ENCODE peak calls at places on chromosomes 5 and 9, in ten cellular contexts. I, R, M, B, S, G, V, U, L and F are unnamed samples.

GRCh38 chr9:88835038-88835466 is 156.2 kb upstream of the S1PR3 start:
- DNase-seq in B (peak), M (no peak), V (peak), I (peak), L (no peak), S (peak), U (peak), R (peak), G (peak), F (no peak)

GRCh38 chr5:135508496-135509005 is 27.2 kb downstream of the NEUROG1 start:
- DNase-seq in U (no peak), V (no peak), L (no peak), G (no peak), S (no peak), R (no peak), B (no peak), M (peak), I (no peak), F (no peak)

GRCh38 chr5:103918668-103919367 is 356.2 kb upstream of the NUDT12 start:
- DNase-seq in B (no peak), V (no peak), S (peak), I (peak), U (no peak), G (no peak), L (no peak), R (no peak), M (no peak), F (no peak)

GRCh38 chr9:118023649-118024048 is 319.4 kb downstream of the TLR4 start:
- DNase-seq in I (no peak), S (no peak), V (no peak), U (peak), G (no peak), L (no peak), M (no peak), R (peak), B (no peak), F (no peak)

GRCh38 chr9:105332471-105332870 is 88.0 kb downstream of the SLC44A1 start:
- DNase-seq in I (peak), S (no peak), G (peak), U (no peak), V (no peak), R (peak), L (no peak), B (no peak), M (no peak), F (no peak)

GRCh38 chr5:56342612-56343011 is 109.5 kb upstream of the ANKRD55 start:
- DNase-seq in G (no peak), L (no peak), U (no peak), R (no peak), I (no peak), S (no peak), V (no peak), B (no peak), M (no peak), F (no peak)

GRCh38 chr9:37760416-37761165 is 7.0 kb downstream of the TRMT10B start:
- DNase-seq in V (no peak), G (peak), B (no peak), R (peak), S (peak), I (peak), M (no peak), L (no peak), U (no peak), F (no peak)

GRCh38 chr5:165029471-165029870 is 1524.1 kb downstream of the MAT2B start:
- DNase-seq in G (no peak), I (no peak), M (no peak), L (peak), V (peak), R (no peak), S (peak), U (peak), B (no peak), F (no peak)

GRCh38 chr5:59922220-59922619 is 28.7 kb upstream of the PDE4D start:
- DNase-seq in U (no peak), B (no peak), G (no peak), S (no peak), V (no peak), M (no peak), R (no peak), L (no peak), I (no peak), F (no peak)

GRCh38 chr9:26356491-26356890 is 536.1 kb downstream of the CAAP1 start:
- DNase-seq in R (no peak), U (no peak), G (no peak), M (no peak), I (no peak), L (no peak), B (no peak), S (no peak), V (no peak), F (no peak)

GRCh38 chr5:150180241-150181027 is 9.4 kb upstream of the SLC6A7 start:
- DNase-seq in G (peak), M (no peak), I (peak), R (no peak), B (no peak), S (no peak), L (no peak), V (peak), U (peak), F (peak)

GRCh38 chr5:130267926-130268325 is 363.7 kb downstream of the CHSY3 start:
- DNase-seq in S (no peak), V (no peak), G (no peak), R (no peak), B (no peak), U (no peak), M (no peak), L (no peak), I (no peak), F (no peak)

GRCh38 chr9:105416840-105417239 is 31.0 kb upstream of the FSD1L start:
- DNase-seq in R (no peak), B (peak), S (no peak), I (no peak), L (no peak), U (no peak), M (no peak), V (no peak), G (no peak), F (no peak)

GRCh38 chr9:76699966-76700365 is 64.3 kb upstream of the PCA3 start:
- DNase-seq in M (no peak), U (peak), R (peak), S (peak), G (peak), V (no peak), L (no peak), B (no peak), I (peak), F (no peak)

GRCh38 chr9:138024831-138025291 is 147.3 kb downstream of the CACNA1B start:
- DNase-seq in L (peak), M (no peak), S (no peak), B (no peak), V (no peak), I (no peak), U (no peak), G (no peak), R (no peak), F (no peak)

GRCh38 chr9:95981741-95982390 is 106.4 kb downstream of the ERCC6L2 start:
- DNase-seq in B (peak), S (no peak), V (no peak), R (no peak), L (no peak), G (no peak), I (no peak), M (no peak), U (no peak), F (no peak)

GRCh38 chr9:72635197-72635596 is 113.8 kb downstream of the TMC1 start:
- DNase-seq in I (no peak), B (peak), S (no peak), V (no peak), U (no peak), G (peak), L (no peak), R (no peak), M (no peak), F (no peak)

GRCh38 chr9:125992557-125992956 is 245.4 kb downstream of the PBX3 start:
- DNase-seq in V (no peak), R (no peak), M (no peak), G (no peak), I (no peak), B (no peak), U (no peak), L (peak), S (no peak), F (peak)

GRCh38 chr5:95843733-95844223 is 21.3 kb upstream of the GLRX start:
- DNase-seq in L (peak), B (no peak), I (peak), M (peak), U (no peak), G (peak), R (no peak), S (peak), V (no peak), F (no peak)

GRCh38 chr5:21263361-21263760 is 1275.4 kb upstream of the CDH18 start:
- DNase-seq in M (no peak), S (peak), I (peak), U (peak), G (no peak), V (no peak), L (no peak), R (no peak), B (no peak), F (no peak)

DNA sequence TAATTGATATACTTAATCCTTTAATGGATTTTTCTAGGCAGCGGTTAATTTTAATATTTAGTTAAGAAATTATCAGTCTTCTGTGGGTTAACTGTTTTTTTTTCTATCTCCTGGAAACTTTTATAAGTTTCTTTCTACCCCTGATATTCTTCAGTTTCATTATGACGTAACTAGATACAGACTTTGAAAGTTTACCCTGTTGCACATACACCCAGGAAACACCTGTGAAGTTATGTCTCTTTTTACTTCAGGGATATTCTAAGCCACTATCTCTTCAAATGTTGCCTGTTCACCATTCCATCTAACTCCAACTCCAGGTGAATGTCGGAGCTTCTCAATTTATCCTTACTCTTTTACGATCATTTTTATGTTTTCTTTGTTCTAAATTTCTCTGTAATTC is 329.0 kb downstream of the ICE1 start:
- DNase-seq in R (no peak), L (no peak), M (no peak), B (peak), V (no peak), G (no peak), U (no peak), S (no peak), I (no peak), F (no peak)
- H3K4me3 ChIP-seq in R (no peak), L (no peak), M (no peak), B (no peak), V (no peak), G (no peak), U (no peak), S (no peak), I (no peak), F (no peak)

DNA sequence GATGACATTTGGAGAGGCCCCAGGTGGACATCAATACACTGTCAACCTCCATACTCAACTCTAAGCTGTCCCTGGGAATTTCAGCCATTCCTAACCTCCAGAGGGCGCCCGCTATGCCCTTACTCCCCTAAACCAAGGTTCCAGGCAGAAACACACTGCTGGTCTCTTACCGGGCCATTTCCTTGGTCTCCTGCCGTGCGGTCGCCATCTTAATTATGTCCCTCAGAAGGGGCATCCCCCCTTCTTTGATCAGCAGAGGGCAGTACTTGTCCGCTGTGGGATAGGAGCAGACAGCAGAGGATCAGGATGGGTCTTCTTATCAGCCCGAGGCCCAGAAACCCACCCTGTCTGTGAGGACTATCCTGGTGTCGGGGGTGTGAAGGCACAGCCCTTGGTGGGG is 9.3 kb upstream of the ZDHHC12 start:
- DNase-seq in V (peak), S (peak), R (peak), G (peak), M (peak), B (peak), U (peak), I (peak), L (peak), F (peak)
- H3K4me3 ChIP-seq in V (no peak), S (peak), R (no peak), G (no peak), M (no peak), B (no peak), U (no peak), I (no peak), L (no peak), F (no peak)

GRCh38 chr9:130352081-130352480 is 86.5 kb downstream of the HMCN2 start:
- DNase-seq in G (no peak), I (no peak), R (peak), L (no peak), S (peak), M (peak), B (no peak), U (peak), V (no peak), F (no peak)

GRCh38 chr9:130354806-130355205 is 89.2 kb downstream of the HMCN2 start:
- DNase-seq in M (no peak), R (no peak), B (no peak), I (no peak), G (no peak), L (no peak), V (no peak), U (no peak), S (no peak), F (no peak)

GRCh38 chr9:130354378-130354777 is 88.8 kb downstream of the HMCN2 start:
- DNase-seq in L (no peak), G (no peak), B (no peak), M (no peak), S (no peak), U (no peak), R (no peak), V (no peak), I (no peak), F (no peak)

GRCh38 chr9:130351343-130351742 is 85.8 kb downstream of the HMCN2 start:
- DNase-seq in U (no peak), G (no peak), R (no peak), S (no peak), M (no peak), L (no peak), B (no peak), I (no peak), V (no peak), F (no peak)

DNA sequence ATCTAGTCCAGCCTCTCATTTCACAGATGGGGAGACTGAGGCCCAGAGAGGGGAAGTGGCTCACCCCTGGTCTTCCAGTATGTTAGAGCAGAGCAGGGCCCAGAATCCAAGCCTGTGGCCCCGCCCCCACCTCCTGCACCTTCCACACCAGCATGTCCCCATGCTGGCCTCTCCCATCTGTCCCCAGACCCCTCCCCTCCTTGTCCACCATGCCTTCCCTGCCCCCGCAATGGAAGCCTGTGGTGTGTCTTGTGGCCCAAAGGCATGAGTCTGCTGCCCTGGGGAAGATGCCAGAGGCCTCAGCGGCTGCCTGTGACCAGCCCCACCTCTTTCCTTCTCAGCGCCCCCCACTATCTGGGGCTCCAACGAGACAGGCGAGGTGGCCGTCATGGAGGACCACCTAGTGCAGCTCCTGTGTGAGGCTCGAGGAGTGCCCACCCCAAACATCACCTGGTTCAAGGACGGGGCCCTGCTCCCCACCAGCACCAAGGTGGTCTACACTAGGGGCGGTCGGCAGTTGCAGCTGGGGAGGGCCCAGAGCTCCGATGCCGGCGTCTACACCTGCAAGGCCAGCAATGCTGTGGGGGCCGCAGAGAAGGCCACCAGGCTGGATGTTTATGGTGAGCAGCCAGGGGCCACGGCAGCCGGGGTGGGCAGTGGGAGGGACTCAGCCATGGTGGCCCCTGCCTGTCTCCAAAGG is 87.2 kb downstream of the HMCN2 start:
- DNase-seq in R (no peak), V (no peak), B (no peak), S (no peak), G (no peak), M (no peak), U (peak), I (no peak), L (no peak), F (no peak)
- H3K4me3 ChIP-seq in R (no peak), V (no peak), B (no peak), S (no peak), G (no peak), M (no peak), U (no peak), I (no peak), L (no peak), F (no peak)

GRCh38 chr9:127539259-127539981 is 72.7 kb upstream of the STXBP1 start:
- DNase-seq in R (no peak), G (peak), V (no peak), B (no peak), I (no peak), L (no peak), U (peak), M (no peak), S (no peak), F (no peak)

GRCh38 chr9:127539982-127540663 is 72.0 kb upstream of the STXBP1 start:
- DNase-seq in G (no peak), B (no peak), S (no peak), M (peak), V (no peak), I (no peak), R (no peak), L (no peak), U (no peak), F (peak)

GRCh38 chr9:127540664-127541041 is 71.4 kb upstream of the STXBP1 start:
- DNase-seq in M (peak), V (no peak), U (no peak), L (peak), R (peak), I (no peak), S (no peak), B (no peak), G (no peak), F (peak)

GRCh38 chr9:127537792-127538191 is 74.3 kb upstream of the STXBP1 start:
- DNase-seq in B (no peak), R (no peak), S (no peak), I (no peak), V (no peak), G (no peak), U (no peak), L (no peak), M (no peak), F (no peak)

DNA sequence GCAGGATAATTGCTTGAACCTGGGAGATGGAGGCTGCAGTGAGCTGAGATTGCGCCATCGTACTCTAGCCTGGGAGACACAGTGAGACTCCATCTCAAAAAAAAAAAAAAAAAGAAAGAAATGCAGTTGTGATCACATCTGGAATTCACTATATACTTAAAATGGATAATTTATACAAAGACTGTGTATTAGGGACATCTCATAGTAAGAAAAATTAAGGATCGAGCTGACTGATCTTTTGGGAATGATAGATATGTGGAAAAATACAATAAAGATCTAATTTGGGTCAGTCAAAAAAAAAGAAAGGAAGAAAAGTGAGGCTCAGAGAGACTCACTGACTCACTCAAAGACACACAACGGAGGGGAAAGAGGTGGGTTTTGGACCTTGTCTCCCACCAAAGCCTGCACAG is 73.2 kb upstream of the STXBP1 start:
- DNase-seq in M (no peak), S (no peak), B (no peak), V (no peak), L (no peak), I (peak), G (peak), U (no peak), R (no peak), F (no peak)
- H3K4me3 ChIP-seq in M (no peak), S (no peak), B (no peak), V (no peak), L (no peak), I (no peak), G (peak), U (no peak), R (no peak), F (no peak)